ENCODE peak calls at places on chromosomes 2 and 18, in eight cellular contexts. I is HCT116, E is tibial artery, P is MM.1S, G is kidney, K is PC-9, Y is esophagus muscularis mucosa, Z is AG04450. H is an unnamed sample.

GRCh38 chr2:147374410-147374811 is 470.4 kb upstream of the ACVR2A start:
- DNase-seq in I (no peak), E (no peak), P (no peak), G (no peak), K (no peak), Y (no peak), Z (no peak), H (no peak)

GRCh38 chr2:224173882-224174415 is 134.9 kb upstream of the SERPINE2 start:
- DNase-seq in I (no peak), E (no peak), P (no peak), G (no peak), K (no peak), Y (no peak), Z (no peak), H (no peak)

GRCh38 chr2:241945803-241946202 is 76.3 kb downstream of the RTP5 start:
- DNase-seq in I (no peak), E (peak; percentile 15), P (no peak), G (no peak), K (no peak), Y (no peak), Z (no peak), H (no peak)

GRCh38 chr18:50051288-50051687 is 143.7 kb downstream of the MYO5B start:
- DNase-seq in I (no peak), E (no peak), P (no peak), G (no peak), K (peak; percentile 10), Y (no peak), Z (no peak), H (peak; percentile 45)

GRCh38 chr2:127508621-127509034 is 17.7 kb downstream of the IWS1 start:
- DNase-seq in I (peak; percentile 66), E (peak; percentile 90), P (no peak), G (no peak), K (peak; percentile 62), Y (no peak), Z (peak; percentile 88), H (no peak)

GRCh38 chr2:19357383-19358241 is 811 bp downstream of the OSR1 start:
- DNase-seq in I (no peak), E (no peak), P (no peak), G (no peak), K (peak; percentile 43), Y (peak; percentile 91), Z (no peak), H (no peak)

GRCh38 chr2:216285641-216286156 is 86.6 kb downstream of the MARCHF4 start:
- DNase-seq in I (no peak), E (no peak), P (no peak), G (no peak), K (no peak), Y (no peak), Z (no peak), H (peak; percentile 38)

GRCh38 chr18:58252166-58252565 is 208.1 kb downstream of the NEDD4L start:
- DNase-seq in I (no peak), E (no peak), P (no peak), G (no peak), K (no peak), Y (no peak), Z (no peak), H (no peak)

GRCh38 chr18:58766164-58766563 is 94.9 kb downstream of the MALT1 start:
- DNase-seq in I (no peak), E (no peak), P (no peak), G (no peak), K (no peak), Y (peak; percentile 14), Z (no peak), H (no peak)

GRCh38 chr2:9778471-9779402 is 64.5 kb upstream of the TAF1B start:
- DNase-seq in I (no peak), E (peak; percentile 51), P (no peak), G (peak; percentile 46), K (no peak), Y (no peak), Z (no peak), H (no peak)

GRCh38 chr18:2823966-2824365 is 22.8 kb upstream of the EMILIN2 start:
- DNase-seq in I (no peak), E (no peak), P (no peak), G (no peak), K (no peak), Y (no peak), Z (no peak), H (no peak)

GRCh38 chr2:150809083-150809482 is 321.6 kb upstream of the RND3 start:
- DNase-seq in I (no peak), E (no peak), P (no peak), G (no peak), K (no peak), Y (no peak), Z (no peak), H (peak; percentile 47)

GRCh38 chr2:174835797-174836255 is 71.6 kb upstream of the CHRNA1 start:
- DNase-seq in I (no peak), E (no peak), P (no peak), G (no peak), K (peak; percentile 29), Y (no peak), Z (peak; percentile 86), H (peak; percentile 10)

GRCh38 chr2:11203480-11203879 is 48.2 kb downstream of the SLC66A3 start:
- DNase-seq in I (peak; percentile 65), E (no peak), P (no peak), G (no peak), K (no peak), Y (no peak), Z (no peak), H (no peak)

GRCh38 chr2:188474316-188474715 is 182.6 kb downstream of the GULP1 start:
- DNase-seq in I (no peak), E (no peak), P (no peak), G (no peak), K (no peak), Y (no peak), Z (no peak), H (no peak)

GRCh38 chr18:74775239-74775638 is 177.6 kb downstream of the ZNF407 start:
- DNase-seq in I (no peak), E (no peak), P (no peak), G (no peak), K (no peak), Y (no peak), Z (peak; percentile 81), H (no peak)

GRCh38 chr2:31258351-31258750 is 24.4 kb downstream of the EHD3 start:
- DNase-seq in I (no peak), E (no peak), P (peak; percentile 16), G (no peak), K (no peak), Y (no peak), Z (no peak), H (no peak)

DNA sequence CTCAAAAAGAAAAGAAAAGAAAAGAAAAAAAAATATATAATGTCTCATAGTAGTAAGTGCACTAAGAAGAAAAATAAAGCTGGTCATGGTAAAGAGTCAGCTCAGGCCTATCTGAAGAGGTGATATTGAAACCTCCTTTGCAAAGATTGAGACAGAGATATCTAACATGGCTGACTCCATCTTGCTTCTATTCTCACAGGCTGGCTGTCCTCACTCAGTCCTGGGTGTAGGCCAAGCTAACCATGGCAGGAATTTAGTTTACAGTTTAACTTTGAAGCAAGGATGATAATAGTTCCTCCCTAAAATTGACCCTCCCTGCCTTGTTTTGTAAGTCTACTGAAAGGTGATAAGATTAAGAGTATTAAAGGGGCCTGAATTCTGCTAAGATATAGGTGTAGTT is 195.5 kb upstream of the SESTD1 start:
- DNase-seq in I (no peak), E (no peak), P (no peak), G (no peak), K (no peak), Y (no peak), Z (no peak), H (no peak)
- H3K27ac ChIP-seq in I (peak overlapping the region; percentile 74), E (peak overlapping the region; percentile 40), P (no peak overlapping the region), G (no peak overlapping the region), K (peak overlapping the region; percentile 53), Y (no peak overlapping the region), Z (peak overlapping the region; percentile 85), H (no peak overlapping the region)

GRCh38 chr2:172861632-172862031 is 126.0 kb downstream of the RAPGEF4 start:
- DNase-seq in I (no peak), E (no peak), P (no peak), G (no peak), K (no peak), Y (peak; percentile 39), Z (no peak), H (no peak)

GRCh38 chr2:172862077-172862476 is 126.4 kb downstream of the RAPGEF4 start:
- DNase-seq in I (no peak), E (no peak), P (no peak), G (no peak), K (no peak), Y (no peak), Z (no peak), H (no peak)

GRCh38 chr2:172863341-172863740 is 127.7 kb downstream of the RAPGEF4 start:
- DNase-seq in I (no peak), E (no peak), P (no peak), G (no peak), K (no peak), Y (no peak), Z (no peak), H (no peak)

GRCh38 chr2:172859821-172860707 is 124.4 kb downstream of the RAPGEF4 start:
- DNase-seq in I (no peak), E (no peak), P (no peak), G (no peak), K (no peak), Y (no peak), Z (no peak), H (no peak)

GRCh38 chr2:172861163-172861562 is 125.5 kb downstream of the RAPGEF4 start:
- DNase-seq in I (no peak), E (no peak), P (no peak), G (no peak), K (no peak), Y (peak; percentile 45), Z (no peak), H (no peak)
- H3K4me3 ChIP-seq in I (no peak overlapping the region), E (no peak overlapping the region), P (no peak overlapping the region), G (no peak overlapping the region), K (no peak overlapping the region), Y (no peak overlapping the region), Z (no peak overlapping the region), H (no peak overlapping the region)

GRCh38 chr2:89797320-89798038 is 1106.0 kb downstream of the RPIA start:
- DNase-seq in I (no peak), E (no peak), P (no peak), G (no peak), K (no peak), Y (no peak), Z (no peak), H (no peak)
- H3K9me3 ChIP-seq in I (peaks cover 91% of the 10 kb centered on the region), E (peaks cover 45% of the 10 kb centered on the region), P (no peaks in the 10 kb centered on the region), G (peaks cover 81% of the 10 kb centered on the region), K (peaks cover 55% of the 10 kb centered on the region), Y (no peaks in the 10 kb centered on the region), Z (peaks cover 30% of the 10 kb centered on the region), H (peaks cover 48% of the 10 kb centered on the region)

DNA sequence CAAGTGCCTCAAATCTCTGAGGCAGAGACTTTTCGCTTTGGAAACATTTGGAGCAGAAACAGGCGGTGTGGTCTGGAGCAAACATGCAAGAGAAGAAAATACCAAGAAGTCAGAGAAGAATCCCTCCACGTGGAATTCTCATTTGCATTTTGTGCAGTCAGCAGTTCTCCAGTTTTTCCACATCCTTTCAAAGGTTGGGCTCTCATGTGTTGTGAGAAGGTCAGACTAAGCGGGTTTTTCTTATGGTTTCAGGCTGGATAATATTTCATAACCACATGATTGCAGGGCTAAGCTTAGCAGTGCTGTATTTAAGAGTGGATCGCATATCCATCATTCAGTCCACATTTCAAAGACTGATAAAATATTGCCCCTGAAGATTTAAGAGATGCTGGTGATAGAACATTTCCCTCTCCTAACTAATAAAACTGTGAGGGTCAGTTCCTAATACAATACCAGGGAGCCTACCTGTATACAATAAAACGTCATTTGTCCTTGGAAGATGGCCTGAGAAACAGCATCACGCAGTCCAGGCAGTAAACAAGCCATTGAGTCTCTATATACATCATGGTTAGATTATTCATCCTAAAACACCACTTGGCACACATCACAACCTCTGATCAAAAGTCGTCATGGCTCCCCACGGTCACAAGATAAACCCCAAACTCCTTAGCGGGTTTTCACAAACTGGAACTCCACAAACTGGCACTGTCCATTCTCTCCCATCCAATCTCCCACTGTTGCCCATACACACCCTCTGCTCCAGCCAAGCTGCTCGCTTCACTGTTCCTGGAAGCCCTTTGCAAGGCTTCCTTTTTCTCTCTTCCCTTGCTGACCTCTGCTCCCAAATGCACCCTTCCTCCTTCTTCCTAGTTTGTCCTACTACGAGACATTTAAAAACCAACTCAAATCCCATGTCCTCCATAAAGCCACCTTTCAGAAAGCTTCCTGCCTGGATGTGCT is 31.5 kb downstream of the ANKRD44 start:
- DNase-seq in I (no peak), E (no peak), P (no peak), G (no peak), K (no peak), Y (no peak), Z (no peak), H (no peak)
- H3K27ac ChIP-seq in I (no peak overlapping the region), E (no peak overlapping the region), P (no peak overlapping the region), G (no peak overlapping the region), K (no peak overlapping the region), Y (no peak overlapping the region), Z (no peak overlapping the region), H (no peak overlapping the region)

H was measured in WERI-Rb-1.